ENCODE peak calls at places on chromosomes 7 and 10, in seven cellular contexts. Z is lower leg skin, B is IMR-90, Q is T follicular helper cell, W is nephron progenitor cell, D is NCI-H748 treated with DMSO at 0.1 percent for 48 hours, T is tibial nerve. E is an unnamed sample.

GRCh38 chr10:6678211-6678803 is 98.2 kb upstream of the PRKCQ start:
- DNase-seq in Z (peak), B (peak), Q (peak), W (peak), D (no peak), T (no peak), E (peak)

GRCh38 chr10:114401195-114401741 is 3.0 kb downstream of the AFAP1L2 start:
- DNase-seq in Z (peak), B (peak), Q (no peak), W (no peak), D (no peak), T (peak), E (no peak)

GRCh38 chr10:80737209-80737608 is 199.5 kb downstream of the SH2D4B start:
- DNase-seq in Z (no peak), B (no peak), Q (no peak), W (no peak), D (no peak), T (no peak), E (no peak)

GRCh38 chr10:80996615-80997193 is 459.0 kb downstream of the SH2D4B start:
- DNase-seq in Z (peak), B (no peak), Q (no peak), W (no peak), D (no peak), T (no peak), E (no peak)

GRCh38 chr7:83648464-83649241 is at the start of gene SEMA3E:
- DNase-seq in Z (peak), B (peak), Q (no peak), W (peak), D (peak), T (no peak), E (no peak)

GRCh38 chr7:55532150-55532917 is 40.0 kb downstream of the VOPP1 start:
- DNase-seq in Z (no peak), B (no peak), Q (no peak), W (no peak), D (no peak), T (no peak), E (no peak)

GRCh38 chr10:96238889-96239624 is 32.3 kb downstream of the BLNK start:
- DNase-seq in Z (no peak), B (no peak), Q (no peak), W (no peak), D (no peak), T (no peak), E (no peak)

GRCh38 chr7:149883452-149883861 is 9.7 kb downstream of the ATP6V0E2 start:
- DNase-seq in Z (peak), B (peak), Q (no peak), W (peak), D (peak), T (no peak), E (no peak)

GRCh38 chr10:130745831-130746230 is 565.7 kb downstream of the TCERG1L start:
- DNase-seq in Z (no peak), B (no peak), Q (no peak), W (no peak), D (no peak), T (no peak), E (no peak)

GRCh38 chr7:80623465-80624252 is 14.8 kb upstream of the CD36 start:
- DNase-seq in Z (no peak), B (no peak), Q (no peak), W (no peak), D (no peak), T (no peak), E (no peak)

GRCh38 chr7:115269486-115269885 is 347.6 kb downstream of the MDFIC start:
- DNase-seq in Z (no peak), B (peak), Q (no peak), W (no peak), D (no peak), T (no peak), E (no peak)

GRCh38 chr10:24952146-24952700 is at the start of gene PRTFDC1:
- DNase-seq in Z (peak), B (no peak), Q (peak), W (peak), D (peak), T (peak), E (peak)

GRCh38 chr7:139762886-139763285 is 14.9 kb downstream of the HIPK2 start:
- DNase-seq in Z (no peak), B (peak), Q (no peak), W (no peak), D (no peak), T (no peak), E (no peak)

GRCh38 chr10:35387768-35388167 is 51.5 kb downstream of the CCNY start:
- DNase-seq in Z (no peak), B (peak), Q (no peak), W (no peak), D (no peak), T (no peak), E (no peak)

E was measured in CD4-positive, alpha-beta T cell.